ENCODE peak calls at places on chromosomes 11 and 22, in six cellular contexts. E is uterus; U is activated T-helper 1 cell treated with anti-CD3 and anti-CD28 coated beads, Interleukin-12 subunit alpha, Interleukin-12 subunit beta, Interleukin-2, Interleukin-4 antibody, amounts not matched to agents 30 ng/mL and 10 ng/mL and 1 ng/mL, durations not matched to agents 14 hours and 24 hours and 36 hours; N is NCI-H82; C is retinal pigment epithelial cell; Y is foreskin fibroblast. A is an unnamed sample.

GRCh38 chr11:3609416-3610265 is 32.2 kb downstream of the ART5 start:
- DNase-seq in E (no peak), U (no peak), N (peak; percentile 57), C (no peak), Y (peak; percentile 34), A (peak; percentile 34)

GRCh38 chr11:8365542-8365941 is 101.9 kb upstream of the LMO1 start:
- DNase-seq in E (no peak), U (no peak), N (peak; percentile 6), C (no peak), Y (no peak), A (no peak)

GRCh38 chr11:203945-204586 is 3.1 kb downstream of the BET1L start:
- DNase-seq in E (peak; percentile 13), U (no peak), N (no peak), C (no peak), Y (no peak), A (no peak)

GRCh38 chr11:29227816-29228215 is 789.0 kb downstream of the KCNA4 start:
- DNase-seq in E (no peak), U (no peak), N (no peak), C (no peak), Y (no peak), A (no peak)

GRCh38 chr11:17588166-17588565 is 41.1 kb downstream of the OTOG start:
- DNase-seq in E (no peak), U (no peak), N (no peak), C (no peak), Y (no peak), A (no peak)

GRCh38 chr11:31968774-31969433 is 122.0 kb upstream of the RCN1 start:
- DNase-seq in E (peak; percentile 19), U (no peak), N (peak; percentile 53), C (no peak), Y (peak; percentile 29), A (no peak)

GRCh38 chr11:70625921-70626518 is 227.7 kb downstream of the CTTN start:
- DNase-seq in E (no peak), U (no peak), N (peak; percentile 33), C (no peak), Y (no peak), A (peak; percentile 44)

GRCh38 chr11:34214961-34215805 is 109.8 kb downstream of the NAT10 start:
- DNase-seq in E (no peak), U (peak; percentile 19), N (no peak), C (no peak), Y (peak; percentile 38), A (no peak)

GRCh38 chr22:17121235-17122195 is at the start of gene TMEM121B:
- DNase-seq in E (no peak), U (no peak), N (peak; percentile 91), C (peak; percentile 8), Y (peak; percentile 52), A (peak; percentile 97)